ENCODE peak calls at places on chromosomes 2 and 18, in seven cellular contexts. J, Z, U, K, I, Y and O are unnamed samples.

GRCh38 chr2:202831241-202831997 is 40.1 kb downstream of the ICA1L start:
- DNase-seq in Z (no peak), K (peak; percentile 60), I (peak; percentile 82), U (peak; percentile 61), Y (peak; percentile 43), J (peak; percentile 29), O (peak; percentile 61)

GRCh38 chr2:10646153-10646552 is 43.6 kb downstream of the NOL10 start:
- DNase-seq in J (no peak), K (peak; percentile 29), Y (no peak), Z (no peak), I (peak; percentile 9), U (no peak), O (no peak)

GRCh38 chr18:50687491-50687890 is 127.6 kb downstream of the MAPK4 start:
- DNase-seq in Z (no peak), K (no peak), Y (no peak), J (no peak), I (no peak), U (no peak), O (no peak)

GRCh38 chr2:46974174-46974573 is 58.6 kb upstream of the MCFD2 start:
- DNase-seq in U (no peak), Y (no peak), Z (no peak), J (no peak), I (no peak), K (no peak), O (no peak)

GRCh38 chr18:63407734-63408133 is 14.5 kb downstream of the VPS4B start:
- DNase-seq in Y (no peak), K (no peak), J (no peak), U (peak; percentile 38), Z (no peak), I (no peak), O (no peak)

GRCh38 chr18:23259701-23260661 is 124.7 kb downstream of the CABLES1 start:
- DNase-seq in U (peak; percentile 51), I (peak; percentile 95), K (peak; percentile 85), J (peak; percentile 75), Z (no peak), Y (peak; percentile 21), O (peak; percentile 88)

GRCh38 chr2:223688094-223688835 is 86.1 kb upstream of the SCG2 start:
- DNase-seq in Y (no peak), I (no peak), K (no peak), U (no peak), J (no peak), Z (no peak), O (peak; percentile 39)

GRCh38 chr2:190766581-190766980 is 114.0 kb upstream of the GLS start:
- DNase-seq in J (no peak), U (peak; percentile 10), Z (no peak), K (no peak), I (peak; percentile 18), Y (no peak), O (no peak)

GRCh38 chr2:237563816-237564215 is 2.6 kb upstream of the PRLH start:
- DNase-seq in Z (no peak), U (peak; percentile 41), I (peak; percentile 29), Y (no peak), K (peak; percentile 41), J (peak; percentile 33), O (peak; percentile 51)

GRCh38 chr2:220215785-220216184 is 588.4 kb downstream of the SLC4A3 start:
- DNase-seq in K (no peak), Z (no peak), Y (no peak), I (no peak), U (no peak), J (no peak), O (no peak)

GRCh38 chr2:201860541-201861154 is 54.3 kb downstream of the CDK15 start:
- DNase-seq in Z (no peak), K (peak; percentile 87), Y (peak; percentile 77), U (peak; percentile 73), I (peak; percentile 83), J (peak; percentile 84), O (peak; percentile 91)

GRCh38 chr2:159710601-159711180 is 1.6 kb upstream of the MARCHF7 start:
- DNase-seq in Z (no peak), K (peak; percentile 77), Y (no peak), U (peak; percentile 21), I (no peak), J (peak; percentile 39), O (peak; percentile 68)

GRCh38 chr2:217790195-217790594 is 212.6 kb downstream of the TNS1 start:
- DNase-seq in J (peak; percentile 11), U (no peak), Y (no peak), K (no peak), I (no peak), Z (no peak), O (no peak)

GRCh38 chr2:239751719-239752355 is 273.3 kb downstream of the NDUFA10 start:
- DNase-seq in K (peak; percentile 7), Z (no peak), U (no peak), I (peak; percentile 16), Y (no peak), J (no peak), O (no peak)

GRCh38 chr2:85844486-85844885 is 44.3 kb downstream of the ST3GAL5 start:
- DNase-seq in I (no peak), J (no peak), Y (no peak), Z (no peak), K (peak; percentile 25), U (no peak), O (peak; percentile 26)

GRCh38 chr2:121254748-121255147 is 30.3 kb downstream of the TFCP2L1 start:
- DNase-seq in Z (no peak), Y (no peak), J (no peak), I (no peak), K (no peak), U (no peak), O (no peak)

GRCh38 chr18:61637905-61638304 is 254.9 kb downstream of the RNF152 start:
- DNase-seq in Y (no peak), K (no peak), Z (no peak), J (no peak), U (no peak), I (no peak), O (no peak)

GRCh38 chr2:61775956-61776570 is 77.8 kb downstream of the FAM161A start:
- DNase-seq in J (no peak), I (no peak), Y (no peak), U (no peak), K (no peak), Z (no peak), O (no peak)

GRCh38 chr2:85704038-85704437 is 9.9 kb downstream of the GNLY start:
- DNase-seq in U (no peak), I (no peak), Z (no peak), Y (no peak), K (no peak), J (no peak), O (no peak)

GRCh38 chr18:31685097-31686082 is 1.0 kb upstream of the B4GALT6 start:
- DNase-seq in J (peak; percentile 16), U (peak; percentile 79), Y (peak; percentile 45), I (peak; percentile 63), Z (peak; percentile 7), K (peak; percentile 80), O (peak; percentile 87)

GRCh38 chr2:179826297-179826696 is 35.1 kb downstream of the ZNF385B start:
- DNase-seq in Y (no peak), U (no peak), J (no peak), I (no peak), K (peak; percentile 50), Z (no peak), O (no peak)

GRCh38 chr2:215848146-215848545 is 165.2 kb downstream of the MREG start:
- DNase-seq in U (no peak), K (no peak), I (no peak), J (no peak), Y (no peak), Z (no peak), O (no peak)

GRCh38 chr2:10424051-10424450 is 24.1 kb downstream of the ODC1 start:
- DNase-seq in U (no peak), Z (no peak), I (no peak), Y (no peak), K (peak; percentile 80), J (peak; percentile 95), O (no peak)

GRCh38 chr2:230472619-230473018 is 56.6 kb downstream of the SP100 start:
- DNase-seq in J (peak; percentile 53), K (peak; percentile 75), Z (no peak), I (peak; percentile 75), Y (no peak), U (peak; percentile 88), O (peak; percentile 29)

GRCh38 chr2:199596549-199596948 is 138.8 kb upstream of the SATB2 start:
- DNase-seq in Z (no peak), Y (no peak), I (peak; percentile 23), K (no peak), U (peak; percentile 53), J (peak; percentile 18), O (no peak)

GRCh38 chr2:111250448-111251030 is 129.8 kb downstream of the BCL2L11 start:
- DNase-seq in I (no peak), Y (no peak), Z (no peak), U (no peak), K (no peak), J (no peak), O (peak; percentile 30)

GRCh38 chr2:96175951-96176350 is 30.7 kb upstream of the DUSP2 start:
- DNase-seq in I (peak; percentile 67), U (peak; percentile 10), Z (no peak), J (peak; percentile 89), Y (no peak), K (peak; percentile 81), O (peak; percentile 66)